ENCODE peak calls at places on chromosome 3, in seven cellular contexts. C is PC-9; K is NCI-H446; R is head of caudate nucleus; S is stimulated activated CD8-positive, alpha-beta memory T cell treated with anti-CD3 and anti-CD28 coated beads, Interleukin-7, amount 100 ng/mL, for 1 hour; F is HepG2; M is hypothalamus. I is an unnamed sample.

GRCh38 chr3:184629555-184630160 is 68.1 kb downstream of the EPHB3 start:
- DNase-seq in C (no peak), K (no peak), R (no peak), S (no peak), F (no peak), M (no peak), I (no peak)

GRCh38 chr3:16687206-16687605 is 82.0 kb upstream of the DAZL start:
- DNase-seq in C (no peak), K (no peak), R (no peak), S (no peak), F (no peak), M (no peak), I (no peak)

GRCh38 chr3:70556056-70556455 is 243.6 kb upstream of the MDFIC2 start:
- DNase-seq in C (no peak), K (no peak), R (no peak), S (no peak), F (no peak), M (no peak), I (no peak)

GRCh38 chr3:52851348-52851747 is 16.5 kb upstream of the MUSTN1 start:
- DNase-seq in C (peak; percentile 44), K (no peak), R (no peak), S (no peak), F (peak; percentile 58), M (no peak), I (peak; percentile 89)

GRCh38 chr3:75144396-75144795 is 519.7 kb upstream of the FRG2C start:
- DNase-seq in C (no peak), K (no peak), R (no peak), S (no peak), F (peak; percentile 12), M (no peak), I (no peak)

GRCh38 chr3:151864423-151865101 is 8.9 kb upstream of the SUCNR1 start:
- DNase-seq in C (peak; percentile 82), K (no peak), R (no peak), S (no peak), F (no peak), M (no peak), I (peak; percentile 93)

GRCh38 chr3:177770821-177771220 is 573.5 kb upstream of the TBL1XR1 start:
- DNase-seq in C (peak; percentile 65), K (peak; percentile 5), R (no peak), S (no peak), F (no peak), M (no peak), I (no peak)

GRCh38 chr3:49523756-49524747 is 30.2 kb upstream of the BSN start:
- DNase-seq in C (no peak), K (no peak), R (no peak), S (no peak), F (no peak), M (no peak), I (no peak)

I was measured in trophoblast cell.